ENCODE peak calls at places on chromosomes 16 and 17, in six cellular contexts. G is activated gamma-delta T cell, Z is NCI-H1436 treated with DMSO at 0.1 percent for 48 hours, P is HS-27A, I is AG08396, H is NCI-H1105. Q is an unnamed sample.

GRCh38 chr16:4179020-4179419 is 62.8 kb upstream of the ADCY9 start:
- DNase-seq in H (no peak), G (no peak), P (no peak), I (peak), Z (no peak), Q (no peak)

GRCh38 chr17:65896889-65897288 is 295.0 kb downstream of the CEP112 start:
- DNase-seq in Z (no peak), P (no peak), H (no peak), G (no peak), I (no peak), Q (no peak)

GRCh38 chr16:2969545-2970521 is 685 bp downstream of the PAQR4 start:
- DNase-seq in G (peak), H (no peak), Z (no peak), I (peak), P (no peak), Q (peak)

GRCh38 chr16:17460890-17461289 is 9.9 kb downstream of the XYLT1 start:
- DNase-seq in Z (no peak), I (no peak), H (no peak), P (no peak), G (no peak), Q (no peak)

GRCh38 chr16:87830673-87831420 is 38.5 kb downstream of the SLC7A5 start:
- DNase-seq in I (no peak), G (no peak), H (no peak), P (no peak), Z (no peak), Q (peak)

GRCh38 chr16:58494981-58495860 is 4.7 kb upstream of the NDRG4 start:
- DNase-seq in G (no peak), Z (peak), P (peak), H (peak), I (peak), Q (no peak)

GRCh38 chr16:19127674-19128131 is 13.9 kb downstream of the ITPRIPL2 start:
- DNase-seq in G (no peak), Z (no peak), I (no peak), H (no peak), P (no peak), Q (no peak)

GRCh38 chr17:7932949-7933348 is 943 bp downstream of the CNTROB start:
- DNase-seq in P (no peak), Z (no peak), G (no peak), I (peak), H (no peak), Q (peak)

GRCh38 chr16:2761886-2762583 is 9.6 kb downstream of the SRRM2 start:
- DNase-seq in H (no peak), P (no peak), G (no peak), I (no peak), Z (no peak), Q (no peak)

GRCh38 chr16:89791278-89791995 is 25.0 kb downstream of the FANCA start:
- DNase-seq in P (no peak), Z (no peak), I (no peak), H (no peak), G (no peak), Q (no peak)

GRCh38 chr16:81752225-81752875 is 26.7 kb upstream of the PLCG2 start:
- DNase-seq in G (no peak), P (no peak), Z (no peak), I (no peak), H (no peak), Q (peak)

GRCh38 chr16:77599793-77600415 is 122.4 kb upstream of the NUDT7 start:
- DNase-seq in H (peak), Z (no peak), I (peak), G (no peak), P (no peak), Q (no peak)

GRCh38 chr16:70437017-70437581 is 1.8 kb downstream of the ST3GAL2 start:
- DNase-seq in P (no peak), Z (no peak), H (no peak), G (no peak), I (peak), Q (no peak)

GRCh38 chr17:29972277-29972676 is 30.8 kb downstream of the EFCAB5 start:
- DNase-seq in H (peak), G (no peak), Z (no peak), P (no peak), I (no peak), Q (peak)

GRCh38 chr16:70685061-70685937 is 554 bp downstream of the MTSS2 start:
- DNase-seq in G (no peak), I (no peak), H (no peak), P (no peak), Z (no peak), Q (peak)

GRCh38 chr16:27723711-27724490 is 174.0 kb downstream of the KATNIP start:
- DNase-seq in H (peak), P (no peak), I (no peak), G (no peak), Z (no peak), Q (no peak)

GRCh38 chr16:29820730-29821662 is 734 bp downstream of the MVP start:
- DNase-seq in I (peak), P (no peak), H (no peak), G (no peak), Z (no peak), Q (peak)

GRCh38 chr16:81401035-81401950 is 43.3 kb upstream of the CMIP start:
- DNase-seq in G (no peak), H (no peak), P (no peak), Z (no peak), I (peak), Q (no peak)

GRCh38 chr17:47945529-47946508 is 4.4 kb downstream of the PNPO start:
- DNase-seq in P (no peak), Z (no peak), H (no peak), I (no peak), G (no peak), Q (no peak)

GRCh38 chr17:79223471-79223870 is 148.8 kb downstream of the ENGASE start:
- DNase-seq in I (no peak), H (no peak), G (no peak), P (no peak), Z (no peak), Q (no peak)

GRCh38 chr16:62620259-62620658 is 584.0 kb upstream of the CDH8 start:
- DNase-seq in G (no peak), I (no peak), P (no peak), Z (no peak), H (no peak), Q (no peak)

GRCh38 chr16:57141822-57142631 is 43.8 kb downstream of the PSME3IP1 start:
- DNase-seq in I (no peak), Z (no peak), P (no peak), H (no peak), G (no peak), Q (no peak)

GRCh38 chr17:21072623-21073278 is 29.9 kb upstream of the USP22 start:
- DNase-seq in G (no peak), Z (no peak), P (no peak), I (no peak), H (no peak), Q (no peak)

GRCh38 chr17:12922120-12922519 is 95.7 kb downstream of the ELAC2 start:
- DNase-seq in Z (no peak), G (no peak), I (no peak), H (no peak), P (no peak), Q (no peak)

GRCh38 chr17:40351185-40352043 is 13.1 kb downstream of the GJD3 start:
- DNase-seq in P (no peak), G (no peak), I (no peak), H (peak), Z (peak), Q (no peak)

GRCh38 chr16:67445441-67445912 is 14.6 kb downstream of the HSD11B2 start:
- DNase-seq in I (no peak), G (no peak), P (no peak), H (no peak), Z (no peak), Q (no peak)

GRCh38 chr16:8571061-8571596 is 19.2 kb downstream of the TMEM114 start:
- DNase-seq in H (no peak), I (peak), Z (no peak), P (peak), G (no peak), Q (no peak)